ENCODE peak calls at places on chromosomes 3 and 15, in eight cellular contexts. One of them, this sample, is unnamed.

GRCh38 chr15:68208641-68209240 is 3.6 kb upstream of the CALML4 start:
- DNase-seq in progenitor cell of endocrine pancreas: no peak
- DNase-seq in DND-41: no peak
- DNase-seq in fibroblast of villous mesenchyme: no peak
- DNase-seq in neural crest cell: no peak
- DNase-seq in left lung: no peak
- DNase-seq in uterus: no peak
- DNase-seq in breast epithelium: peak
- DNase-seq in this sample: no peak

GRCh38 chr3:140568842-140569520 is 108.9 kb upstream of the TRIM42 start:
- DNase-seq in progenitor cell of endocrine pancreas: no peak
- DNase-seq in DND-41: no peak
- DNase-seq in neural crest cell: no peak
- DNase-seq in breast epithelium: peak
- DNase-seq in uterus: no peak
- DNase-seq in left lung: no peak
- DNase-seq in fibroblast of villous mesenchyme: no peak
- DNase-seq in this sample: no peak

GRCh38 chr15:100879461-100880138 is at the start of gene ALDH1A3:
- DNase-seq in DND-41: no peak
- DNase-seq in breast epithelium: no peak
- DNase-seq in left lung: peak
- DNase-seq in progenitor cell of endocrine pancreas: no peak
- DNase-seq in uterus: peak
- DNase-seq in fibroblast of villous mesenchyme: peak
- DNase-seq in neural crest cell: no peak
- DNase-seq in this sample: peak

GRCh38 chr15:100276519-100276918 is 65.3 kb downstream of the ADAMTS17 start:
- DNase-seq in breast epithelium: no peak
- DNase-seq in left lung: no peak
- DNase-seq in progenitor cell of endocrine pancreas: no peak
- DNase-seq in neural crest cell: no peak
- DNase-seq in fibroblast of villous mesenchyme: no peak
- DNase-seq in uterus: no peak
- DNase-seq in DND-41: no peak
- DNase-seq in this sample: no peak

GRCh38 chr3:33884204-33884561 is 85.8 kb downstream of the PDCD6IP start:
- DNase-seq in breast epithelium: no peak
- DNase-seq in left lung: no peak
- DNase-seq in DND-41: no peak
- DNase-seq in progenitor cell of endocrine pancreas: no peak
- DNase-seq in neural crest cell: no peak
- DNase-seq in uterus: no peak
- DNase-seq in fibroblast of villous mesenchyme: peak
- DNase-seq in this sample: no peak

GRCh38 chr3:138933068-138933668 is 13.8 kb downstream of the FOXL2 start:
- DNase-seq in fibroblast of villous mesenchyme: no peak
- DNase-seq in left lung: no peak
- DNase-seq in progenitor cell of endocrine pancreas: no peak
- DNase-seq in neural crest cell: no peak
- DNase-seq in DND-41: no peak
- DNase-seq in breast epithelium: no peak
- DNase-seq in uterus: no peak
- DNase-seq in this sample: no peak

GRCh38 chr3:49839193-49839809 is 17.1 kb downstream of the TRAIP start:
- DNase-seq in fibroblast of villous mesenchyme: peak
- DNase-seq in progenitor cell of endocrine pancreas: peak
- DNase-seq in uterus: peak
- DNase-seq in neural crest cell: peak
- DNase-seq in left lung: peak
- DNase-seq in breast epithelium: peak
- DNase-seq in DND-41: peak
- DNase-seq in this sample: peak

GRCh38 chr15:38535451-38536200 is 29.0 kb downstream of the RASGRP1 start:
- DNase-seq in fibroblast of villous mesenchyme: no peak
- DNase-seq in breast epithelium: no peak
- DNase-seq in progenitor cell of endocrine pancreas: no peak
- DNase-seq in uterus: no peak
- DNase-seq in DND-41: no peak
- DNase-seq in neural crest cell: no peak
- DNase-seq in left lung: no peak
- DNase-seq in this sample: no peak

GRCh38 chr3:15601399-15602145 is at the start of the genes BTD and HACL1:
- DNase-seq in uterus: peak
- DNase-seq in left lung: peak
- DNase-seq in fibroblast of villous mesenchyme: peak
- DNase-seq in breast epithelium: peak
- DNase-seq in neural crest cell: peak
- DNase-seq in progenitor cell of endocrine pancreas: peak
- DNase-seq in DND-41: peak
- DNase-seq in this sample: peak
- TF ChIP-seq CTCF in uterus: peak
- TF ChIP-seq CTCF in left lung: no peak
- TF ChIP-seq CTCF in fibroblast of villous mesenchyme: peak
- TF ChIP-seq CTCF in breast epithelium: peak
- TF ChIP-seq CTCF in neural crest cell: peak
- TF ChIP-seq CTCF in progenitor cell of endocrine pancreas: peak
- TF ChIP-seq CTCF in DND-41: peak
- TF ChIP-seq CTCF in this sample: no peak

DNA sequence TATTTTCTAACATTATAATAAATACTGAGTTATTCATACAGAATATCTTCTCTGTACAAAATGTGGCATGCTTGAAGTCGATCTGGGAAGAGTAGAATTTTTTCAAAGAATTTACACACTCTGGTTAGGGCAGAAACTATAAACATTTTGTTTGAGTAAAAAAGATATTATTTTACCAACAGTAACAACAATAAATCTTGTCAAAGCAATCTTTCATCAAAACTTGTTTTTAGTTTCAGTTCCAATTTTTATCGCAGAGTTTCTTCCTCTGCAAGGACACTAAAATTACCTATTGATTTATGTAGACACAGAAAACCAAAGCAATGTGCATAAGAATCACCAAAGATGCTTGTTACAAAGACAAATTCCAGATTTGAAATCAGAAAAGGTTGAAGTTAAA is 62.0 kb downstream of the CGGBP1 start:
- DNase-seq in fibroblast of villous mesenchyme: no peak
- DNase-seq in left lung: no peak
- DNase-seq in progenitor cell of endocrine pancreas: no peak
- DNase-seq in neural crest cell: no peak
- DNase-seq in uterus: no peak
- DNase-seq in breast epithelium: no peak
- DNase-seq in DND-41: no peak
- DNase-seq in this sample: no peak
- TF ChIP-seq CTCF in fibroblast of villous mesenchyme: no peak
- TF ChIP-seq CTCF in left lung: no peak
- TF ChIP-seq CTCF in progenitor cell of endocrine pancreas: no peak
- TF ChIP-seq CTCF in neural crest cell: no peak
- TF ChIP-seq CTCF in uterus: no peak
- TF ChIP-seq CTCF in breast epithelium: no peak
- TF ChIP-seq CTCF in DND-41: no peak
- TF ChIP-seq CTCF in this sample: no peak

GRCh38 chr15:79130535-79131130 is 40.1 kb upstream of the RASGRF1 start:
- DNase-seq in progenitor cell of endocrine pancreas: no peak
- DNase-seq in fibroblast of villous mesenchyme: no peak
- DNase-seq in DND-41: no peak
- DNase-seq in breast epithelium: no peak
- DNase-seq in left lung: no peak
- DNase-seq in uterus: no peak
- DNase-seq in neural crest cell: no peak
- DNase-seq in this sample: no peak
- TF ChIP-seq CTCF in progenitor cell of endocrine pancreas: peak
- TF ChIP-seq CTCF in fibroblast of villous mesenchyme: peak
- TF ChIP-seq CTCF in DND-41: no peak
- TF ChIP-seq CTCF in breast epithelium: no peak
- TF ChIP-seq CTCF in left lung: no peak
- TF ChIP-seq CTCF in uterus: no peak
- TF ChIP-seq CTCF in neural crest cell: peak
- TF ChIP-seq CTCF in this sample: peak

GRCh38 chr15:29114277-29115092 is 155.1 kb downstream of the NSMCE3 start:
- DNase-seq in progenitor cell of endocrine pancreas: no peak
- DNase-seq in uterus: no peak
- DNase-seq in breast epithelium: no peak
- DNase-seq in DND-41: no peak
- DNase-seq in fibroblast of villous mesenchyme: no peak
- DNase-seq in neural crest cell: no peak
- DNase-seq in left lung: no peak
- DNase-seq in this sample: no peak

GRCh38 chr15:29116970-29117700 is 152.5 kb downstream of the NSMCE3 start:
- DNase-seq in left lung: no peak
- DNase-seq in neural crest cell: no peak
- DNase-seq in fibroblast of villous mesenchyme: no peak
- DNase-seq in breast epithelium: no peak
- DNase-seq in DND-41: no peak
- DNase-seq in uterus: no peak
- DNase-seq in progenitor cell of endocrine pancreas: no peak
- DNase-seq in this sample: no peak

GRCh38 chr15:29113336-29114276 is 156.0 kb downstream of the NSMCE3 start:
- DNase-seq in neural crest cell: no peak
- DNase-seq in DND-41: no peak
- DNase-seq in progenitor cell of endocrine pancreas: no peak
- DNase-seq in fibroblast of villous mesenchyme: no peak
- DNase-seq in left lung: no peak
- DNase-seq in uterus: no peak
- DNase-seq in breast epithelium: no peak
- DNase-seq in this sample: no peak

GRCh38 chr15:29117778-29118177 is 151.8 kb downstream of the NSMCE3 start:
- DNase-seq in left lung: no peak
- DNase-seq in uterus: no peak
- DNase-seq in fibroblast of villous mesenchyme: no peak
- DNase-seq in progenitor cell of endocrine pancreas: no peak
- DNase-seq in neural crest cell: no peak
- DNase-seq in breast epithelium: no peak
- DNase-seq in DND-41: no peak
- DNase-seq in this sample: no peak

DNA sequence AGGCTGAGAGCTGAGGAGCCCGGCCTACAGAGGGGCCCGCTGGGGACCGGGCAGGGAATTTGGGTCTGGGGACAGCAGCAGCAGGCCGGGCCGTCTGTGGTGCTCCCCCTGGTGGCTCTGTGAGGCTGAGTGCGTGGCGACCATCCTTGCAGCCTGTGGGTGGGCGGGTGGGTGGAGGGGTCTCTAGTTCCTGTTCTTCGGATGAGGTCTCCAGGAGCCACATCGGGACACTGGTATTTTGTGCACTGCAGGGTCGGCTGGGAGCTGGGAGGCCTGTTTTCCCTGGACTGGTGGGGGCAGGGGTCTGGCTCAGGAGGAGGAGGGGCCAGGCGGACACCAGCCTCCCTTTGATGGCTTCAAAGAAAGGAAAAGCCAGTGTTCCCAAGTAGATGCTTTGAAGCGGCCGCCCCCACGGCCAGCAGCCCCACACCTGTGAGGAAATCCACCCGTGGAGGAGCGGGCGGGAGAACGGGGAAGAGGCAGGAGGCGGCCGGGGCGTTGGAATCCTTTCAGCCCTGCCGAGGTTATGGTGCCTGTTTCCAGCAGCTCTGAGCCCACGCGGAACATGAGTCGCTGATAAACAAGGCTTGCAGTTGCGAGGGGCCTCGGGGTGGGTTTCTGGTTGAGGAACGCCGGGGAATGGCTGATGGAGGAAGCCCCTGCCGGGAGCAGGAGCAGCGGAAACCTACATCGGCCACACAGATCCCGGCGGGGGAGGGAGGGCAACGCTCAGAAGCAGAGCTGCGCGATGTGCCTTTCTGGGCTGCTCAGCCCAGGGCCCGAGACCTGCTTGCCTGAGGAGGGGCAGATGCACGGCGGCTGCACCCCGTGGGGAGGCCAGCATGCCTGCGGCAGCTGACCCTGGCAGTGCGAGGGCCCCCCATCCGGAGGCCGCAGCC is 154.3 kb downstream of the NSMCE3 start:
- DNase-seq in left lung: no peak
- DNase-seq in neural crest cell: peak
- DNase-seq in fibroblast of villous mesenchyme: no peak
- DNase-seq in breast epithelium: no peak
- DNase-seq in uterus: no peak
- DNase-seq in DND-41: no peak
- DNase-seq in progenitor cell of endocrine pancreas: peak
- DNase-seq in this sample: peak
- TF ChIP-seq CTCF in left lung: peak
- TF ChIP-seq CTCF in neural crest cell: peak
- TF ChIP-seq CTCF in fibroblast of villous mesenchyme: no peak
- TF ChIP-seq CTCF in breast epithelium: no peak
- TF ChIP-seq CTCF in uterus: no peak
- TF ChIP-seq CTCF in DND-41: peak
- TF ChIP-seq CTCF in progenitor cell of endocrine pancreas: peak
- TF ChIP-seq CTCF in this sample: peak

GRCh38 chr3:5136619-5137429 is 14.7 kb downstream of the ARL8B start:
- DNase-seq in DND-41: peak
- DNase-seq in left lung: no peak
- DNase-seq in neural crest cell: no peak
- DNase-seq in breast epithelium: no peak
- DNase-seq in fibroblast of villous mesenchyme: peak
- DNase-seq in uterus: no peak
- DNase-seq in progenitor cell of endocrine pancreas: no peak
- DNase-seq in this sample: no peak
- TF ChIP-seq CTCF in DND-41: peak
- TF ChIP-seq CTCF in left lung: no peak
- TF ChIP-seq CTCF in neural crest cell: peak
- TF ChIP-seq CTCF in breast epithelium: no peak
- TF ChIP-seq CTCF in fibroblast of villous mesenchyme: peak
- TF ChIP-seq CTCF in uterus: no peak
- TF ChIP-seq CTCF in progenitor cell of endocrine pancreas: peak
- TF ChIP-seq CTCF in this sample: no peak

DNA sequence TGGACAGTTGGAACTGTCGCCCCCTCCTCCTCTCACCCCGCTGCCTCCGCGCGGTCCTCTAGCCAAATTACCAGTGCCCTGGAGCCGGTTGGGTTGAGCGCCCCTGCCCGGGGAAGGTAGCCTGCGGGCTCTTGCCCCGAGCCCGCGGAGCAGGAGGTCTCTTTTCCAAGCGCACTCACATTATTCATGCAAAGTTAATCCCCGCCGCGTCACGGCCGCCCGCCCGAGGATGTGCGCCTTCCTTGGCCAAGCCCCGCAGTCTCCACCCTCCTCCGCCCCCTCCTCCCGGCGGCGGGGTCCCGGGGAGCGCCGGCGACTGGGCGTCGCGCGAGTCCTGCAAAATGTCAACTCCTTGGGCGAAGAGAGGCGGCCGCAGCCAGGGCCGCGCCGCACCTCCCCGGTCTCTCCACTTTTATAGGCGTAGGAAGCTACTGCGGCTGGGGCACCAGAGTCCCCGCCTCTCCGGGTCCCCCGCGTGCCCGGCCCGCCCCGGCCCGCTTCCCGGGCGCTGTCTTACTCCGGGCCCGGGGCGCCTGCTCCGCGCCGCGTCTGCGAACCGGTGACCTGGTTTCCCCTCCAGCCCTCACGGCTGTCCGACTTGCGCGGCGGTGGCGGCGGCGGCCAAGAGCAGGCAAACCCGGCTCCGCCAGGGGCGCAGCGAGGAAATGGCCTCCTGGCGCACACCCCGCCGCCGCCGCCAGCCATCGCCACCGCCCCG is at the start of gene THRB:
- DNase-seq in left lung: peak
- DNase-seq in neural crest cell: peak
- DNase-seq in breast epithelium: peak
- DNase-seq in DND-41: no peak
- DNase-seq in uterus: peak
- DNase-seq in fibroblast of villous mesenchyme: peak
- DNase-seq in progenitor cell of endocrine pancreas: peak
- DNase-seq in this sample: peak
- TF ChIP-seq CTCF in left lung: no peak
- TF ChIP-seq CTCF in neural crest cell: peak
- TF ChIP-seq CTCF in breast epithelium: no peak
- TF ChIP-seq CTCF in DND-41: no peak
- TF ChIP-seq CTCF in uterus: peak
- TF ChIP-seq CTCF in fibroblast of villous mesenchyme: peak
- TF ChIP-seq CTCF in progenitor cell of endocrine pancreas: peak
- TF ChIP-seq CTCF in this sample: no peak